ENCODE peak calls at places on chromosome 1, in four cellular contexts. One of them, this sample, is unnamed.

GRCh38 chr1:61183471-61184034 is 101.2 kb downstream of the NFIA start:
- DNase-seq in cardiac septum: no peak
- DNase-seq in hypothalamus: no peak
- DNase-seq in AG20443: peak; percentile 14
- DNase-seq in this sample: no peak

GRCh38 chr1:111852216-111852615 is 96.5 kb downstream of the DDX20 start:
- DNase-seq in cardiac septum: no peak
- DNase-seq in hypothalamus: no peak
- DNase-seq in AG20443: no peak
- DNase-seq in this sample: no peak

GRCh38 chr1:17405898-17406759 is 33.3 kb downstream of the RCC2 start:
- DNase-seq in cardiac septum: peak; percentile 81
- DNase-seq in hypothalamus: peak; percentile 11
- DNase-seq in AG20443: peak; percentile 91
- DNase-seq in this sample: peak; percentile 75

GRCh38 chr1:199612976-199613774 is 414.3 kb upstream of the NR5A2 start:
- DNase-seq in cardiac septum: no peak
- DNase-seq in hypothalamus: no peak
- DNase-seq in AG20443: peak; percentile 19
- DNase-seq in this sample: no peak

GRCh38 chr1:167456926-167457325 is 61.4 kb downstream of the CD247 start:
- DNase-seq in cardiac septum: no peak
- DNase-seq in hypothalamus: no peak
- DNase-seq in AG20443: no peak
- DNase-seq in this sample: no peak

GRCh38 chr1:180773210-180773865 is 139.4 kb upstream of the KIAA1614 start:
- DNase-seq in cardiac septum: no peak
- DNase-seq in hypothalamus: no peak
- DNase-seq in AG20443: peak; percentile 55
- DNase-seq in this sample: no peak

GRCh38 chr1:29698033-29698432 is 461.7 kb downstream of the PTPRU start:
- DNase-seq in cardiac septum: peak; percentile 66
- DNase-seq in hypothalamus: no peak
- DNase-seq in AG20443: peak; percentile 88
- DNase-seq in this sample: no peak

GRCh38 chr1:231855966-231856365 is 229.4 kb downstream of the DISC1 start:
- DNase-seq in cardiac septum: no peak
- DNase-seq in hypothalamus: no peak
- DNase-seq in AG20443: no peak
- DNase-seq in this sample: no peak

GRCh38 chr1:65050735-65051134 is 84.4 kb upstream of the JAK1 start:
- DNase-seq in cardiac septum: no peak
- DNase-seq in hypothalamus: no peak
- DNase-seq in AG20443: no peak
- DNase-seq in this sample: no peak

GRCh38 chr1:201348211-201348566 is 29.3 kb downstream of the TNNT2 start:
- DNase-seq in cardiac septum: peak; percentile 77
- DNase-seq in hypothalamus: no peak
- DNase-seq in AG20443: peak; percentile 82
- DNase-seq in this sample: no peak

GRCh38 chr1:77282866-77283539 is 1.2 kb downstream of the AK5 start:
- DNase-seq in cardiac septum: no peak
- DNase-seq in hypothalamus: no peak
- DNase-seq in AG20443: peak; percentile 39
- DNase-seq in this sample: peak; percentile 55

This sample was measured in sciatic nerve.